ENCODE peak calls at places on chromosomes 3 and 15, in ten cellular contexts. One of them, this sample, is unnamed.

GRCh38 chr3:112653209-112653871 is 12.4 kb upstream of the CCDC80 start:
- DNase-seq in MM.1S: no peak
- DNase-seq in thyroid gland: no peak
- DNase-seq in upper lobe of right lung: no peak
- DNase-seq in PC-3: peak; percentile 94
- DNase-seq in GM12878: no peak
- DNase-seq in left lung: no peak
- DNase-seq in naive thymus-derived CD4-positive, alpha-beta T cell: no peak
- DNase-seq in Panc1: no peak
- DNase-seq in lower lobe of right lung: no peak
- DNase-seq in this sample: no peak

GRCh38 chr3:123552095-123552714 is 32.6 kb downstream of the HACD2 start:
- DNase-seq in MM.1S: peak; percentile 36
- DNase-seq in lower lobe of right lung: no peak
- DNase-seq in left lung: no peak
- DNase-seq in GM12878: no peak
- DNase-seq in naive thymus-derived CD4-positive, alpha-beta T cell: no peak
- DNase-seq in PC-3: peak; percentile 63
- DNase-seq in upper lobe of right lung: no peak
- DNase-seq in Panc1: no peak
- DNase-seq in thyroid gland: no peak
- DNase-seq in this sample: no peak

GRCh38 chr3:105093371-105093770 is 273.3 kb upstream of the ALCAM start:
- DNase-seq in PC-3: no peak
- DNase-seq in MM.1S: no peak
- DNase-seq in lower lobe of right lung: no peak
- DNase-seq in left lung: no peak
- DNase-seq in Panc1: no peak
- DNase-seq in naive thymus-derived CD4-positive, alpha-beta T cell: no peak
- DNase-seq in upper lobe of right lung: no peak
- DNase-seq in GM12878: no peak
- DNase-seq in thyroid gland: no peak
- DNase-seq in this sample: no peak

GRCh38 chr3:148981236-148981635 is 10.1 kb upstream of the GYG1 start:
- DNase-seq in GM12878: no peak
- DNase-seq in PC-3: no peak
- DNase-seq in upper lobe of right lung: no peak
- DNase-seq in MM.1S: no peak
- DNase-seq in thyroid gland: no peak
- DNase-seq in naive thymus-derived CD4-positive, alpha-beta T cell: no peak
- DNase-seq in left lung: no peak
- DNase-seq in lower lobe of right lung: no peak
- DNase-seq in Panc1: no peak
- DNase-seq in this sample: no peak

GRCh38 chr3:134620476-134621115 is 30.2 kb downstream of the KY start:
- DNase-seq in upper lobe of right lung: no peak
- DNase-seq in left lung: no peak
- DNase-seq in MM.1S: no peak
- DNase-seq in GM12878: no peak
- DNase-seq in lower lobe of right lung: no peak
- DNase-seq in PC-3: no peak
- DNase-seq in naive thymus-derived CD4-positive, alpha-beta T cell: no peak
- DNase-seq in Panc1: no peak
- DNase-seq in thyroid gland: no peak
- DNase-seq in this sample: no peak

GRCh38 chr15:81378438-81378837 is 4.4 kb upstream of the TMC3 start:
- DNase-seq in lower lobe of right lung: no peak
- DNase-seq in PC-3: no peak
- DNase-seq in thyroid gland: no peak
- DNase-seq in upper lobe of right lung: no peak
- DNase-seq in GM12878: no peak
- DNase-seq in Panc1: no peak
- DNase-seq in MM.1S: no peak
- DNase-seq in left lung: no peak
- DNase-seq in naive thymus-derived CD4-positive, alpha-beta T cell: no peak
- DNase-seq in this sample: no peak

GRCh38 chr15:78325092-78325843 is 14.9 kb upstream of the CRABP1 start:
- DNase-seq in Panc1: no peak
- DNase-seq in thyroid gland: no peak
- DNase-seq in lower lobe of right lung: no peak
- DNase-seq in PC-3: no peak
- DNase-seq in MM.1S: no peak
- DNase-seq in left lung: no peak
- DNase-seq in GM12878: no peak
- DNase-seq in upper lobe of right lung: no peak
- DNase-seq in naive thymus-derived CD4-positive, alpha-beta T cell: no peak
- DNase-seq in this sample: no peak

GRCh38 chr3:56219894-56220805 is 248.1 kb downstream of the ERC2 start:
- DNase-seq in lower lobe of right lung: no peak
- DNase-seq in naive thymus-derived CD4-positive, alpha-beta T cell: no peak
- DNase-seq in thyroid gland: no peak
- DNase-seq in left lung: no peak
- DNase-seq in PC-3: no peak
- DNase-seq in GM12878: no peak
- DNase-seq in MM.1S: no peak
- DNase-seq in Panc1: no peak
- DNase-seq in upper lobe of right lung: no peak
- DNase-seq in this sample: no peak

GRCh38 chr3:171116802-171117395 is 90.4 kb upstream of the SLC2A2 start:
- DNase-seq in naive thymus-derived CD4-positive, alpha-beta T cell: no peak
- DNase-seq in upper lobe of right lung: no peak
- DNase-seq in left lung: no peak
- DNase-seq in MM.1S: no peak
- DNase-seq in GM12878: no peak
- DNase-seq in Panc1: no peak
- DNase-seq in PC-3: no peak
- DNase-seq in lower lobe of right lung: no peak
- DNase-seq in thyroid gland: no peak
- DNase-seq in this sample: no peak

GRCh38 chr3:112043621-112044201 is 9.2 kb downstream of the TMPRSS7 start:
- DNase-seq in PC-3: peak; percentile 85
- DNase-seq in naive thymus-derived CD4-positive, alpha-beta T cell: peak; percentile 48
- DNase-seq in GM12878: peak; percentile 8
- DNase-seq in lower lobe of right lung: no peak
- DNase-seq in MM.1S: peak; percentile 73
- DNase-seq in left lung: no peak
- DNase-seq in thyroid gland: peak; percentile 39
- DNase-seq in Panc1: peak; percentile 51
- DNase-seq in upper lobe of right lung: no peak
- DNase-seq in this sample: peak; percentile 65

GRCh38 chr15:74385442-74386132 is 18.1 kb upstream of the CYP11A1 start:
- DNase-seq in naive thymus-derived CD4-positive, alpha-beta T cell: no peak
- DNase-seq in left lung: no peak
- DNase-seq in lower lobe of right lung: peak; percentile 32
- DNase-seq in thyroid gland: no peak
- DNase-seq in Panc1: no peak
- DNase-seq in GM12878: no peak
- DNase-seq in MM.1S: no peak
- DNase-seq in upper lobe of right lung: no peak
- DNase-seq in PC-3: no peak
- DNase-seq in this sample: no peak

GRCh38 chr3:63279000-63279366 is 875 bp downstream of the SYNPR start:
- DNase-seq in upper lobe of right lung: no peak
- DNase-seq in left lung: no peak
- DNase-seq in Panc1: no peak
- DNase-seq in thyroid gland: no peak
- DNase-seq in MM.1S: no peak
- DNase-seq in naive thymus-derived CD4-positive, alpha-beta T cell: no peak
- DNase-seq in GM12878: no peak
- DNase-seq in PC-3: no peak
- DNase-seq in lower lobe of right lung: no peak
- DNase-seq in this sample: no peak

GRCh38 chr3:119295816-119296484 is 1.8 kb downstream of the ARHGAP31 start:
- DNase-seq in Panc1: no peak
- DNase-seq in PC-3: no peak
- DNase-seq in left lung: no peak
- DNase-seq in MM.1S: no peak
- DNase-seq in naive thymus-derived CD4-positive, alpha-beta T cell: no peak
- DNase-seq in upper lobe of right lung: no peak
- DNase-seq in GM12878: no peak
- DNase-seq in thyroid gland: no peak
- DNase-seq in lower lobe of right lung: no peak
- DNase-seq in this sample: no peak
- H3K4me3 ChIP-seq in Panc1: peak overlapping the region; percentile 70
- H3K4me3 ChIP-seq in PC-3: peak overlapping the region; percentile 95
- H3K4me3 ChIP-seq in left lung: peak overlapping the region; percentile 88
- H3K4me3 ChIP-seq in MM.1S: peak overlapping the region; percentile 83
- H3K4me3 ChIP-seq in naive thymus-derived CD4-positive, alpha-beta T cell: peak overlapping the region; percentile 21
- H3K4me3 ChIP-seq in upper lobe of right lung: peak overlapping the region; percentile 85
- H3K4me3 ChIP-seq in GM12878: peak overlapping the region; percentile 94
- H3K4me3 ChIP-seq in thyroid gland: no peak overlapping the region
- H3K4me3 ChIP-seq in lower lobe of right lung: peak overlapping the region; percentile 72
- H3K4me3 ChIP-seq in this sample: no peak overlapping the region

DNA sequence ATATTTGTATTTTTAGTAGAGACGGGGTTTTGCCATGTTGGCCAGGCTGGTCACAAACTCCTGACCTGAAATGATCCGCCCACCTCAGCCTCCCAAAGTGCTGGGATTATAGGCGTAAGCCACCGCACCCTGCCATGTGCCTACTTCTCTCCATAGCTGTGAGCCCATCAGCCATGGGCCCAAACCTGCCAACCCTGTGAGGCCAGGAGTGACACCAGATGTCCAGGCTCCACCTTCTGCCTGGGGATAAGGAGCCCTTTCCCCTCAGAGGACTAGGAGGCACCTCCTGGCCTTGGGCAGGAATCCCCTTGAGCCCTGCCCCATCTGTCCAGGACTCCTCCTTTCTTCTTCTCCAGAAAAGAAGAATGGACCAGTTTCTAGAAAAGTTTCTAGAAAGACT is 14.2 kb upstream of the RFT1 start:
- DNase-seq in MM.1S: no peak
- DNase-seq in PC-3: no peak
- DNase-seq in left lung: no peak
- DNase-seq in thyroid gland: no peak
- DNase-seq in upper lobe of right lung: no peak
- DNase-seq in Panc1: no peak
- DNase-seq in lower lobe of right lung: no peak
- DNase-seq in GM12878: no peak
- DNase-seq in naive thymus-derived CD4-positive, alpha-beta T cell: no peak
- DNase-seq in this sample: no peak
- H3K27ac ChIP-seq in MM.1S: no peak overlapping the region
- H3K27ac ChIP-seq in PC-3: peak overlapping the region; percentile 79
- H3K27ac ChIP-seq in left lung: no peak overlapping the region
- H3K27ac ChIP-seq in thyroid gland: no peak overlapping the region
- H3K27ac ChIP-seq in upper lobe of right lung: no peak overlapping the region
- H3K27ac ChIP-seq in Panc1: no peak overlapping the region
- H3K27ac ChIP-seq in lower lobe of right lung: no peak overlapping the region
- H3K27ac ChIP-seq in GM12878: no peak overlapping the region
- H3K27ac ChIP-seq in naive thymus-derived CD4-positive, alpha-beta T cell: no peak overlapping the region
- H3K27ac ChIP-seq in this sample: no peak overlapping the region

GRCh38 chr3:184568591-184568917 is 7.0 kb downstream of the EPHB3 start:
- DNase-seq in lower lobe of right lung: no peak
- DNase-seq in GM12878: no peak
- DNase-seq in MM.1S: no peak
- DNase-seq in thyroid gland: no peak
- DNase-seq in left lung: no peak
- DNase-seq in naive thymus-derived CD4-positive, alpha-beta T cell: no peak
- DNase-seq in upper lobe of right lung: no peak
- DNase-seq in Panc1: no peak
- DNase-seq in PC-3: no peak
- DNase-seq in this sample: no peak
- H3K4me3 ChIP-seq in lower lobe of right lung: peak overlapping the region; percentile 62
- H3K4me3 ChIP-seq in GM12878: no peak overlapping the region
- H3K4me3 ChIP-seq in MM.1S: no peak overlapping the region
- H3K4me3 ChIP-seq in thyroid gland: no peak overlapping the region
- H3K4me3 ChIP-seq in left lung: peak overlapping the region; percentile 42
- H3K4me3 ChIP-seq in naive thymus-derived CD4-positive, alpha-beta T cell: no peak overlapping the region
- H3K4me3 ChIP-seq in upper lobe of right lung: peak overlapping the region; percentile 52
- H3K4me3 ChIP-seq in Panc1: peak overlapping the region; percentile 44
- H3K4me3 ChIP-seq in PC-3: peak overlapping the region; percentile 75
- H3K4me3 ChIP-seq in this sample: no peak overlapping the region

GRCh38 chr3:150184426-150185071 is 213.9 kb upstream of the PFN2 start:
- DNase-seq in upper lobe of right lung: no peak
- DNase-seq in thyroid gland: no peak
- DNase-seq in left lung: no peak
- DNase-seq in MM.1S: no peak
- DNase-seq in Panc1: peak; percentile 28
- DNase-seq in GM12878: no peak
- DNase-seq in PC-3: peak; percentile 64
- DNase-seq in lower lobe of right lung: no peak
- DNase-seq in naive thymus-derived CD4-positive, alpha-beta T cell: no peak
- DNase-seq in this sample: no peak

GRCh38 chr3:150177673-150178378 is 207.1 kb upstream of the PFN2 start:
- DNase-seq in Panc1: no peak
- DNase-seq in PC-3: peak; percentile 56
- DNase-seq in MM.1S: no peak
- DNase-seq in left lung: no peak
- DNase-seq in GM12878: no peak
- DNase-seq in thyroid gland: no peak
- DNase-seq in lower lobe of right lung: no peak
- DNase-seq in upper lobe of right lung: no peak
- DNase-seq in naive thymus-derived CD4-positive, alpha-beta T cell: no peak
- DNase-seq in this sample: no peak

GRCh38 chr3:150179330-150179729 is 208.6 kb upstream of the PFN2 start:
- DNase-seq in Panc1: no peak
- DNase-seq in MM.1S: no peak
- DNase-seq in naive thymus-derived CD4-positive, alpha-beta T cell: no peak
- DNase-seq in upper lobe of right lung: no peak
- DNase-seq in GM12878: no peak
- DNase-seq in lower lobe of right lung: no peak
- DNase-seq in PC-3: no peak
- DNase-seq in left lung: no peak
- DNase-seq in thyroid gland: no peak
- DNase-seq in this sample: no peak

GRCh38 chr3:150180349-150180748 is 209.7 kb upstream of the PFN2 start:
- DNase-seq in MM.1S: no peak
- DNase-seq in thyroid gland: no peak
- DNase-seq in lower lobe of right lung: no peak
- DNase-seq in upper lobe of right lung: no peak
- DNase-seq in left lung: no peak
- DNase-seq in naive thymus-derived CD4-positive, alpha-beta T cell: no peak
- DNase-seq in Panc1: no peak
- DNase-seq in GM12878: no peak
- DNase-seq in PC-3: peak; percentile 19
- DNase-seq in this sample: no peak

DNA sequence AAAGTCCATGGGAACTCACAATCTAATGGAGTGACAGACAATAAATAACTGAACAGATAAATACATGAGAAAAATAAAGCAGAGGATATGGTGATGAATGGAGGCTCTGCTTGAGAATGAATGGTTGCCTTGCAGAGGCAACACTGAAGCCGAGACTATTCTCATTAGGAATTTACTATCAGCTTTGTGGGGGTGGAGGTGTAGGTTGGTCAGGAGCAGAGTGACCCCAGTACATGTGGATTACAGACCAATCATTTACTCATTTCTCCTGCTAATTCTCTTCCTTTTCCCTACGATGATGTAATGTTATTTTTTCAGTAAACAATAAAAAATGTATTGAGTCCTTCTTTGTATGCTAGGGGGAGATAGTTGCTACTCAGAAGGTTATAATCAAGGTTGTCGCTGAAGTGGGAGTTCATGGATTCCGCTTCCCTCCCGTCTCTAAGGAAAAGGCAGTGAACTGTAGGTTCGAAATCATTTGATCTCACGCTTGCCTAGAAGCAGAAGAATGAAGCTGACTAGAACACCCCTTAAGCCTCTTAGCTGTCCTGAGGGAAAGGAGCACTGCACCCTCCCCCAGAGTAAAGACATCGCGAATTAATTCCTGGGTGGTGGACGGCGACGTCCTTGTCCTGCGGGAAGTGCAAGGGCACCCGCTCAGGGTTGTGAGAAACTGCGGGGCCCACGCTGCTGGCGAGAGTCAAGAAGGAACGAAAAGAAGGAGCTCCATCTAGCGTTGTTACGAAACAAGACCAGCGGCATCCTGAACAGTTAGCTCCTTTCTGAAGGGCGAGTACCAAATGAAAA is 213.1 kb upstream of the PFN2 start:
- DNase-seq in PC-3: peak; percentile 86
- DNase-seq in naive thymus-derived CD4-positive, alpha-beta T cell: peak; percentile 23
- DNase-seq in thyroid gland: peak; percentile 72
- DNase-seq in left lung: peak; percentile 81
- DNase-seq in MM.1S: peak; percentile 73
- DNase-seq in lower lobe of right lung: peak; percentile 62
- DNase-seq in upper lobe of right lung: peak; percentile 72
- DNase-seq in GM12878: peak; percentile 37
- DNase-seq in Panc1: peak; percentile 68
- DNase-seq in this sample: peak; percentile 57
- H3K27ac ChIP-seq in PC-3: peak overlapping the region; percentile 33
- H3K27ac ChIP-seq in naive thymus-derived CD4-positive, alpha-beta T cell: no peak overlapping the region
- H3K27ac ChIP-seq in thyroid gland: no peak overlapping the region
- H3K27ac ChIP-seq in left lung: no peak overlapping the region
- H3K27ac ChIP-seq in MM.1S: no peak overlapping the region
- H3K27ac ChIP-seq in lower lobe of right lung: no peak overlapping the region
- H3K27ac ChIP-seq in upper lobe of right lung: no peak overlapping the region
- H3K27ac ChIP-seq in GM12878: no peak overlapping the region
- H3K27ac ChIP-seq in Panc1: peak overlapping the region; percentile 81
- H3K27ac ChIP-seq in this sample: no peak overlapping the region

This sample was measured in CD8-positive, alpha-beta memory T cell.